ENCODE peak calls at places on chromosomes 6 and 20, in eight cellular contexts. One of them, this sample, is unnamed.

GRCh38 chr6:53282741-53283140 is 66.0 kb downstream of the ELOVL5 start:
- DNase-seq in brain microvascular endothelial cell: peak
- DNase-seq in fibroblast of lung: no peak
- DNase-seq in IMR-90: no peak
- DNase-seq in astrocyte: no peak
- DNase-seq in HCT116: no peak
- DNase-seq in A549: no peak
- DNase-seq in tibial nerve: no peak
- DNase-seq in this sample: no peak

GRCh38 chr20:45835230-45836224 is 1.9 kb downstream of the SNX21 start:
- DNase-seq in astrocyte: peak
- DNase-seq in tibial nerve: peak
- DNase-seq in A549: no peak
- DNase-seq in fibroblast of lung: peak
- DNase-seq in brain microvascular endothelial cell: no peak
- DNase-seq in IMR-90: peak
- DNase-seq in HCT116: no peak
- DNase-seq in this sample: no peak

GRCh38 chr20:51567622-51568021 is 25.1 kb upstream of the NFATC2 start:
- DNase-seq in A549: no peak
- DNase-seq in fibroblast of lung: no peak
- DNase-seq in IMR-90: no peak
- DNase-seq in astrocyte: no peak
- DNase-seq in tibial nerve: no peak
- DNase-seq in brain microvascular endothelial cell: no peak
- DNase-seq in HCT116: no peak
- DNase-seq in this sample: no peak

GRCh38 chr20:51880188-51880587 is 77.9 kb upstream of the SALL4 start:
- DNase-seq in tibial nerve: no peak
- DNase-seq in brain microvascular endothelial cell: no peak
- DNase-seq in HCT116: no peak
- DNase-seq in fibroblast of lung: no peak
- DNase-seq in A549: no peak
- DNase-seq in IMR-90: no peak
- DNase-seq in astrocyte: no peak
- DNase-seq in this sample: no peak

GRCh38 chr6:103854059-103854458 is 1005.7 kb downstream of the HACE1 start:
- DNase-seq in IMR-90: no peak
- DNase-seq in HCT116: no peak
- DNase-seq in brain microvascular endothelial cell: no peak
- DNase-seq in tibial nerve: no peak
- DNase-seq in A549: no peak
- DNase-seq in astrocyte: no peak
- DNase-seq in fibroblast of lung: no peak
- DNase-seq in this sample: no peak

GRCh38 chr20:8829232-8829631 is 239.7 kb upstream of the PLCB4 start:
- DNase-seq in IMR-90: no peak
- DNase-seq in A549: peak
- DNase-seq in tibial nerve: no peak
- DNase-seq in astrocyte: no peak
- DNase-seq in fibroblast of lung: no peak
- DNase-seq in brain microvascular endothelial cell: no peak
- DNase-seq in HCT116: no peak
- DNase-seq in this sample: no peak

GRCh38 chr20:54345301-54345724 is 130.1 kb upstream of the DOK5 start:
- DNase-seq in fibroblast of lung: peak
- DNase-seq in tibial nerve: no peak
- DNase-seq in HCT116: peak
- DNase-seq in brain microvascular endothelial cell: peak
- DNase-seq in A549: peak
- DNase-seq in IMR-90: peak
- DNase-seq in astrocyte: peak
- DNase-seq in this sample: no peak

GRCh38 chr6:118318648-118319047 is 229.4 kb upstream of the PLN start:
- DNase-seq in HCT116: no peak
- DNase-seq in tibial nerve: no peak
- DNase-seq in fibroblast of lung: no peak
- DNase-seq in brain microvascular endothelial cell: no peak
- DNase-seq in astrocyte: no peak
- DNase-seq in A549: no peak
- DNase-seq in IMR-90: no peak
- DNase-seq in this sample: no peak

GRCh38 chr6:145816392-145816791 is 1.8 kb upstream of the FBXO30 start:
- DNase-seq in HCT116: no peak
- DNase-seq in A549: no peak
- DNase-seq in fibroblast of lung: no peak
- DNase-seq in tibial nerve: no peak
- DNase-seq in astrocyte: no peak
- DNase-seq in brain microvascular endothelial cell: no peak
- DNase-seq in IMR-90: no peak
- DNase-seq in this sample: no peak

GRCh38 chr20:43066061-43066575 is 123.6 kb downstream of the PTPRT start:
- DNase-seq in A549: no peak
- DNase-seq in fibroblast of lung: no peak
- DNase-seq in HCT116: no peak
- DNase-seq in astrocyte: no peak
- DNase-seq in tibial nerve: no peak
- DNase-seq in brain microvascular endothelial cell: no peak
- DNase-seq in IMR-90: no peak
- DNase-seq in this sample: no peak

GRCh38 chr6:1348675-1349074 is 36.8 kb downstream of the FOXQ1 start:
- DNase-seq in astrocyte: peak
- DNase-seq in IMR-90: peak
- DNase-seq in A549: no peak
- DNase-seq in fibroblast of lung: peak
- DNase-seq in tibial nerve: no peak
- DNase-seq in brain microvascular endothelial cell: no peak
- DNase-seq in HCT116: no peak
- DNase-seq in this sample: no peak

GRCh38 chr6:121216928-121217327 is 117.4 kb downstream of the TBC1D32 start:
- DNase-seq in IMR-90: peak
- DNase-seq in A549: no peak
- DNase-seq in fibroblast of lung: peak
- DNase-seq in tibial nerve: no peak
- DNase-seq in brain microvascular endothelial cell: peak
- DNase-seq in astrocyte: peak
- DNase-seq in HCT116: no peak
- DNase-seq in this sample: no peak

GRCh38 chr20:45288860-45289259 is 17.8 kb upstream of the RBPJL start:
- DNase-seq in brain microvascular endothelial cell: no peak
- DNase-seq in astrocyte: no peak
- DNase-seq in IMR-90: no peak
- DNase-seq in A549: no peak
- DNase-seq in HCT116: no peak
- DNase-seq in fibroblast of lung: no peak
- DNase-seq in tibial nerve: no peak
- DNase-seq in this sample: no peak

GRCh38 chr20:53609501-53610445 is 16.1 kb upstream of the ZNF217 start:
- DNase-seq in brain microvascular endothelial cell: no peak
- DNase-seq in IMR-90: peak
- DNase-seq in A549: peak
- DNase-seq in tibial nerve: no peak
- DNase-seq in HCT116: no peak
- DNase-seq in astrocyte: peak
- DNase-seq in fibroblast of lung: peak
- DNase-seq in this sample: peak

GRCh38 chr6:67694127-67694526 is 941.0 kb upstream of the ADGRB3 start:
- DNase-seq in IMR-90: no peak
- DNase-seq in A549: no peak
- DNase-seq in tibial nerve: no peak
- DNase-seq in fibroblast of lung: no peak
- DNase-seq in brain microvascular endothelial cell: no peak
- DNase-seq in astrocyte: no peak
- DNase-seq in HCT116: no peak
- DNase-seq in this sample: no peak

GRCh38 chr20:14622796-14623195 is 285.4 kb upstream of the FLRT3 start:
- DNase-seq in A549: peak
- DNase-seq in HCT116: peak
- DNase-seq in IMR-90: peak
- DNase-seq in tibial nerve: no peak
- DNase-seq in astrocyte: peak
- DNase-seq in fibroblast of lung: peak
- DNase-seq in brain microvascular endothelial cell: peak
- DNase-seq in this sample: no peak

GRCh38 chr20:12086359-12086758 is 168.7 kb downstream of the BTBD3 start:
- DNase-seq in HCT116: no peak
- DNase-seq in fibroblast of lung: peak
- DNase-seq in A549: no peak
- DNase-seq in brain microvascular endothelial cell: peak
- DNase-seq in IMR-90: peak
- DNase-seq in tibial nerve: no peak
- DNase-seq in astrocyte: no peak
- DNase-seq in this sample: no peak

GRCh38 chr20:42985628-42986027 is 204.1 kb downstream of the PTPRT start:
- DNase-seq in astrocyte: no peak
- DNase-seq in HCT116: no peak
- DNase-seq in IMR-90: no peak
- DNase-seq in brain microvascular endothelial cell: no peak
- DNase-seq in fibroblast of lung: no peak
- DNase-seq in A549: no peak
- DNase-seq in tibial nerve: no peak
- DNase-seq in this sample: no peak

GRCh38 chr6:154703094-154703493 is 30.1 kb upstream of the SCAF8 start:
- DNase-seq in tibial nerve: no peak
- DNase-seq in A549: no peak
- DNase-seq in HCT116: no peak
- DNase-seq in brain microvascular endothelial cell: no peak
- DNase-seq in IMR-90: no peak
- DNase-seq in fibroblast of lung: no peak
- DNase-seq in astrocyte: no peak
- DNase-seq in this sample: no peak

GRCh38 chr6:113694278-113695077 is 162.7 kb upstream of the MARCKS start:
- DNase-seq in IMR-90: peak
- DNase-seq in brain microvascular endothelial cell: no peak
- DNase-seq in HCT116: no peak
- DNase-seq in astrocyte: peak
- DNase-seq in fibroblast of lung: peak
- DNase-seq in A549: peak
- DNase-seq in tibial nerve: no peak
- DNase-seq in this sample: no peak
- H3K27ac ChIP-seq in IMR-90: no peak
- H3K27ac ChIP-seq in brain microvascular endothelial cell: no peak
- H3K27ac ChIP-seq in HCT116: no peak
- H3K27ac ChIP-seq in astrocyte: peak
- H3K27ac ChIP-seq in fibroblast of lung: no peak
- H3K27ac ChIP-seq in A549: peak
- H3K27ac ChIP-seq in tibial nerve: no peak
- H3K27ac ChIP-seq in this sample: no peak

GRCh38 chr20:22582960-22583772 is 1.2 kb downstream of the FOXA2 start:
- DNase-seq in astrocyte: no peak
- DNase-seq in fibroblast of lung: no peak
- DNase-seq in HCT116: no peak
- DNase-seq in IMR-90: no peak
- DNase-seq in tibial nerve: no peak
- DNase-seq in A549: peak
- DNase-seq in brain microvascular endothelial cell: no peak
- DNase-seq in this sample: no peak
- H3K4me3 ChIP-seq in astrocyte: no peak
- H3K4me3 ChIP-seq in fibroblast of lung: no peak
- H3K4me3 ChIP-seq in HCT116: no peak
- H3K4me3 ChIP-seq in IMR-90: no peak
- H3K4me3 ChIP-seq in tibial nerve: no peak
- H3K4me3 ChIP-seq in A549: peak
- H3K4me3 ChIP-seq in brain microvascular endothelial cell: no peak
- H3K4me3 ChIP-seq in this sample: no peak

GRCh38 chr6:131366223-131366622 is 206.8 kb upstream of the ARG1 start:
- DNase-seq in fibroblast of lung: no peak
- DNase-seq in HCT116: no peak
- DNase-seq in astrocyte: no peak
- DNase-seq in IMR-90: no peak
- DNase-seq in brain microvascular endothelial cell: no peak
- DNase-seq in tibial nerve: no peak
- DNase-seq in A549: no peak
- DNase-seq in this sample: no peak

GRCh38 chr6:131362696-131363095 is 210.3 kb upstream of the ARG1 start:
- DNase-seq in fibroblast of lung: no peak
- DNase-seq in brain microvascular endothelial cell: no peak
- DNase-seq in A549: no peak
- DNase-seq in astrocyte: no peak
- DNase-seq in tibial nerve: no peak
- DNase-seq in HCT116: no peak
- DNase-seq in IMR-90: no peak
- DNase-seq in this sample: no peak

GRCh38 chr6:131372535-131372934 is 200.5 kb upstream of the ARG1 start:
- DNase-seq in brain microvascular endothelial cell: no peak
- DNase-seq in IMR-90: no peak
- DNase-seq in A549: no peak
- DNase-seq in astrocyte: peak
- DNase-seq in fibroblast of lung: peak
- DNase-seq in HCT116: no peak
- DNase-seq in tibial nerve: no peak
- DNase-seq in this sample: no peak

GRCh38 chr6:131367206-131367873 is 205.7 kb upstream of the ARG1 start:
- DNase-seq in brain microvascular endothelial cell: no peak
- DNase-seq in astrocyte: no peak
- DNase-seq in IMR-90: no peak
- DNase-seq in A549: no peak
- DNase-seq in HCT116: no peak
- DNase-seq in fibroblast of lung: no peak
- DNase-seq in tibial nerve: no peak
- DNase-seq in this sample: no peak

DNA sequence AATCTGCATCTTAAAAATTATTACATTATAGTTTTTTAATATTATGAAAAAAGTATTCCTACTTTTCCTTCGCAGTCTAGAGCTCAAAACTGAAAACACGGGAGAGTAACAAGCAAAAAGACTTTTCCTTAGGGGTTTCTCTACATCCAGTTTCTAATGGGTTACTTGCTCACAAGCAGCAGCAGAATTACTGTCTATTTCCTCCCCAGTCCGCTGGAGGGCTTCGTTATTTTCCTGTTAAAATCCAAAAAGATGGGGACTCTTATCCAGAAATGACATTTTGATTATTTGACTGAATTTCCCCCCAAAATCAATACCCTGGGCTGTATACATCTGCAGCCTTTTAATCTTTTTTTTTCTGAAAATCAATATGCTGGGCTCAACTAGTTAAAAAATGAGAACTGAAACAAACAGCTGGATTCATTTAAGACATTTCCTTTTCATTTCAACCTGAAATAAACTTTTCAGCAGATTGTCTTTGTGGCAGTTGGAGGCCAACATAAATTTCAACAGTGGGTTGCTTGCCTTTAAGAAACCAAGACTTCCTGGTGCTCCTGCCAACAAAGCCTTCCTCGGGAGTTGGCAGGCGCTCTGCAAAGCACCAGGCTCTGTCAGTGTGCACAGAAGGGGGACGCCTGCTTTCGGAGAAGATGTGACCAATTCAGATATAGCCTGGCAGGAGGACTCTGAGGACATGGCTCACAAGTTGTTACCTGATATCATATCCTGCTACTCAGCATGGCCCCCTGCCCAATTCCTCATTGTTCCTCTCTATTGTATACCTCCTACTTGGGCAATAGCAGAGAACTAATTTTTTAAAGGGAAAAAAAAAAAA is 204.7 kb upstream of the ARG1 start:
- DNase-seq in brain microvascular endothelial cell: no peak
- DNase-seq in A549: no peak
- DNase-seq in fibroblast of lung: peak
- DNase-seq in tibial nerve: peak
- DNase-seq in HCT116: no peak
- DNase-seq in astrocyte: peak
- DNase-seq in IMR-90: no peak
- DNase-seq in this sample: no peak
- TF ChIP-seq CTCF in brain microvascular endothelial cell: no peak
- TF ChIP-seq CTCF in A549: no peak
- TF ChIP-seq CTCF in fibroblast of lung: no peak
- TF ChIP-seq CTCF in tibial nerve: no peak
- TF ChIP-seq CTCF in HCT116: no peak
- TF ChIP-seq CTCF in astrocyte: no peak
- TF ChIP-seq CTCF in IMR-90: no peak
- TF ChIP-seq CTCF in this sample: no peak

GRCh38 chr6:77829736-77830135 is 176.9 kb downstream of the MEI4 start:
- DNase-seq in fibroblast of lung: no peak
- DNase-seq in tibial nerve: no peak
- DNase-seq in A549: no peak
- DNase-seq in brain microvascular endothelial cell: no peak
- DNase-seq in IMR-90: no peak
- DNase-seq in HCT116: no peak
- DNase-seq in astrocyte: no peak
- DNase-seq in this sample: no peak
- H3K27ac ChIP-seq in fibroblast of lung: no peak
- H3K27ac ChIP-seq in tibial nerve: no peak
- H3K27ac ChIP-seq in A549: no peak
- H3K27ac ChIP-seq in brain microvascular endothelial cell: no peak
- H3K27ac ChIP-seq in IMR-90: no peak
- H3K27ac ChIP-seq in HCT116: no peak
- H3K27ac ChIP-seq in astrocyte: no peak
- H3K27ac ChIP-seq in this sample: no peak

This sample was measured in CD8-positive, alpha-beta T cell.